ENCODE peak calls at places on chromosomes 7 and 10, in eight cellular contexts. I is foreskin fibroblast, J is BE2C, Q is lung, R is right lobe of liver, C is WTC11, G is MCF 10A, V is Calu3. Z is an unnamed sample.

GRCh38 chr7:31004393-31004792 is 40.6 kb downstream of the GHRHR start:
- DNase-seq in V (no peak), R (no peak), J (no peak), G (no peak), Q (no peak), C (no peak), I (no peak), Z (no peak)

GRCh38 chr10:116688241-116688711 is 54.1 kb downstream of the HSPA12A start:
- DNase-seq in I (peak), J (no peak), R (no peak), G (no peak), Q (no peak), C (no peak), V (no peak), Z (no peak)

GRCh38 chr10:59176241-59177030 is at the start of gene PHYHIPL:
- DNase-seq in I (peak), R (peak), C (peak), G (no peak), Q (no peak), V (peak), J (peak), Z (peak)

GRCh38 chr10:33804534-33804933 is 470.1 kb upstream of the NRP1 start:
- DNase-seq in J (no peak), C (no peak), R (no peak), Q (no peak), I (no peak), V (no peak), G (no peak), Z (no peak)

GRCh38 chr10:46096426-46096825 is 50.4 kb upstream of the MSMB start:
- DNase-seq in Q (no peak), I (peak), R (no peak), J (no peak), V (no peak), G (no peak), C (no peak), Z (no peak)

GRCh38 chr7:105439174-105439893 is 50.6 kb upstream of the SRPK2 start:
- DNase-seq in I (peak), G (peak), C (peak), Q (peak), V (peak), R (no peak), J (peak), Z (no peak)

GRCh38 chr10:106111241-106111640 is 1053.3 kb downstream of the SORCS1 start:
- DNase-seq in V (no peak), J (no peak), I (peak), G (peak), Q (no peak), R (no peak), C (no peak), Z (no peak)

GRCh38 chr7:8362723-8363369 is 70.6 kb upstream of the NXPH1 start:
- DNase-seq in V (no peak), G (no peak), Q (no peak), I (no peak), R (no peak), C (no peak), J (no peak), Z (no peak)

GRCh38 chr7:150399861-150400778 is 21.0 kb downstream of the ZNF775 start:
- DNase-seq in J (no peak), I (peak), V (peak), G (peak), Q (no peak), R (no peak), C (peak), Z (no peak)

DNA sequence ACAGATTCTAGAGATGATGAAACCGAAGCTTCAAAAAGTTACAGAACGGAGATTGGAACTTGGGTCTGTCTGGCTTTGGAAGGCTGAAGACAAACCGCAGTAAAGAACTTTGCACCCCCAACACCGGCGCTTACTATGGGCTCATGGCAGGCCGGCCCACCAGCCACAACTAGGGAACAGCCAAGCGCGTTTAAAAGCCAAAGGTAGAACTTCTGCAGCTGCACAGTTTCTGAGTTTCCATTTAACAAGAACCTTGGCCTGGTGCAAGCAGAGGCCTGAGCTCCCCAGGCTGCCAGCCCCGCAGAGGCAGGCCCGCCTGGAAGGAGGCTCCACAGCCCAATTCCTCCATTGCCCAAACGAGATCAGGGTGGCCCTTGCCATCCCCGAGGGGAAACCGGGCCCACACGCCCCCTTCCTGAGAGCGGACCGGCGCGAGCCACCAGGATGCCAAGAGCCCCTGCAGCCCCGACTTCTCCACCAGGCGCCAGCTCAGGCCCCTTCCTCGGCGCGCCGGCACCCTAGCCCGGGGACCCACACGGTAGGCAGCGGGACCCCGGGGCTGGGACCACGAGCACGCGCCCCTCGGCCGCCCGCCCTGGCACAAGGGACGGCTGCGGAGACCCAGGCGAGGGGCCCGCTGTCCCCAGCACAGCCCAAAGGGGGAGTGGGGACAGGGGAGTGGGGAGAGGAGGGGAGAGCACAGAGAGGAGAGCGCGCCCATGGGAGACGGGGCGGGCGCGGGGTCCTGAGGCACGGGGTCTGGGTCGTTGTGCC is 566 bp downstream of the MAD1L1 start:
- DNase-seq in V (peak), C (peak), G (no peak), Q (no peak), I (no peak), J (peak), R (no peak), Z (no peak)
- TF ChIP-seq CTCF in V (no peak), C (no peak), G (no peak), Q (no peak), I (no peak), J (no peak), R (no peak), Z (peak)

GRCh38 chr7:151902306-151902705 is 25.4 kb upstream of the PRKAG2 start:
- DNase-seq in R (no peak), G (no peak), C (no peak), Q (no peak), I (no peak), J (no peak), V (no peak), Z (no peak)
- TF ChIP-seq CTCF in R (no peak), G (no peak), C (no peak), Q (no peak), I (no peak), J (no peak), V (no peak), Z (no peak)

GRCh38 chr10:132388901-132389630 is 7.9 kb upstream of the PWWP2B start:
- DNase-seq in G (no peak), Q (no peak), V (no peak), C (no peak), R (peak), J (no peak), I (no peak), Z (peak)

GRCh38 chr10:132391372-132392020 is 5.5 kb upstream of the PWWP2B start:
- DNase-seq in V (no peak), Q (no peak), I (no peak), R (no peak), J (no peak), C (no peak), G (no peak), Z (peak)

GRCh38 chr10:132387723-132388210 is 9.2 kb upstream of the PWWP2B start:
- DNase-seq in R (peak), J (peak), Q (peak), C (peak), V (peak), G (peak), I (peak), Z (peak)

GRCh38 chr10:132390455-132391371 is 6.3 kb upstream of the PWWP2B start:
- DNase-seq in C (no peak), G (no peak), R (peak), V (no peak), J (no peak), Q (no peak), I (no peak), Z (peak)

GRCh38 chr10:132389631-132390454 is 7.2 kb upstream of the PWWP2B start:
- DNase-seq in R (peak), V (no peak), G (no peak), I (peak), Q (no peak), J (no peak), C (peak), Z (peak)
- TF ChIP-seq CTCF in R (no peak), V (no peak), G (no peak), I (no peak), Q (no peak), J (no peak), C (no peak), Z (no peak)

DNA sequence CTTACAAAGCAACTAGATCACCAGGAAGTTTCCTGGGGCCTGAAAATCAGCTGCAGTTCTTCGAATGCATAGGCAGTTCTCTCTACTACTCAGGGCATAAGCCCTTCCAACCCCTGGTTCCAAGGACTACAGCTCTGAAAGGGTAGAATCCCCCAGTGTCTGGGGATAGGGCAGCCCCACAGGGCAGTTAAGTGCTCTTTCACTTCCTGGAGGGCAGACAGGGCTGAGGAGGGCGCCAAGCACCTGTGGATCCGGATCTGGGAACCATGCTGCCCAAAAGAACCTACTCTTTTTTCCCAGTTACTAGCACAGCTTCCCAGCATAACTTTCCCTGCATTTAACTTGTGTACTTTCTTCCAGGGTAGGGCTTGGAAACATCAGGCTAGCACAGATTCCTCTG is 41.1 kb downstream of the CXCL12 start:
- DNase-seq in J (no peak), Q (no peak), V (no peak), G (no peak), C (peak), I (no peak), R (no peak), Z (no peak)
- TF ChIP-seq CTCF in J (no peak), Q (no peak), V (no peak), G (no peak), C (no peak), I (no peak), R (no peak), Z (peak)

Z was measured in chondrocyte.